ENCODE peak calls at places on chromosomes 7 and 10, in six cellular contexts. Q, C, T, N, H and A are unnamed samples. For H3K36me3, the result is how much of the 10 kb centered on the place peaks cover.

GRCh38 chr7:144565586-144565985 is 162.1 kb upstream of the NOBOX start:
- DNase-seq in C (no peak), T (no peak), H (no peak), Q (no peak), N (no peak), A (no peak)

GRCh38 chr10:55630491-55631056 is 730.5 kb downstream of the ZWINT start:
- DNase-seq in T (no peak), C (no peak), N (no peak), H (no peak), Q (no peak), A (no peak)

GRCh38 chr7:133550811-133551210 is 297.9 kb downstream of the EXOC4 start:
- DNase-seq in H (no peak), N (no peak), Q (no peak), T (no peak), C (no peak), A (no peak)

GRCh38 chr10:8350250-8350967 is 295.9 kb downstream of the GATA3 start:
- DNase-seq in T (no peak), N (no peak), C (no peak), H (no peak), Q (no peak), A (no peak)

GRCh38 chr7:73992104-73992562 is 35.8 kb upstream of the ELN start:
- DNase-seq in N (no peak), H (no peak), Q (no peak), C (no peak), T (peak), A (no peak)

GRCh38 chr10:31723074-31723750 is 205.4 kb downstream of the ARHGAP12 start:
- DNase-seq in Q (no peak), T (no peak), H (no peak), C (no peak), N (no peak), A (no peak)

GRCh38 chr7:121398246-121398645 is 2.1 kb upstream of the FAM3C start:
- DNase-seq in T (peak), Q (no peak), N (no peak), C (no peak), H (no peak), A (no peak)

GRCh38 chr10:86367339-86367951 is 850 bp upstream of the GRID1 start:
- DNase-seq in Q (no peak), N (peak), H (no peak), T (no peak), C (peak), A (no peak)

GRCh38 chr10:56547163-56547562 is 186.1 kb upstream of the ZWINT start:
- DNase-seq in N (no peak), C (no peak), Q (no peak), T (no peak), H (no peak), A (no peak)

GRCh38 chr10:108721874-108722273 is 1201.4 kb downstream of the XPNPEP1 start:
- DNase-seq in H (no peak), C (no peak), N (no peak), Q (no peak), T (no peak), A (no peak)

GRCh38 chr7:21497072-21497471 is 45.8 kb upstream of the DNAH11 start:
- DNase-seq in Q (no peak), N (no peak), C (no peak), T (peak), H (no peak), A (no peak)

GRCh38 chr7:151231080-151231479 is 1.2 kb upstream of the CHPF2 start:
- DNase-seq in Q (no peak), T (no peak), H (no peak), C (no peak), N (no peak), A (no peak)

GRCh38 chr10:52499281-52499680 is 185.2 kb downstream of the DKK1 start:
- DNase-seq in Q (no peak), C (no peak), H (peak), N (no peak), T (no peak), A (no peak)

GRCh38 chr7:136134503-136134902 is 157.3 kb upstream of the MTPN start:
- DNase-seq in N (no peak), T (no peak), Q (no peak), H (no peak), C (no peak), A (no peak)

GRCh38 chr10:34690403-34691049 is 124.6 kb downstream of the PARD3 start:
- DNase-seq in N (no peak), T (no peak), Q (no peak), H (no peak), C (no peak), A (no peak)

GRCh38 chr10:69087600-69088470 is at the start of gene SRGN:
- DNase-seq in T (peak), C (no peak), N (peak), H (peak), Q (peak), A (no peak)

GRCh38 chr10:11354823-11355222 is 256.6 kb downstream of the USP6NL start:
- DNase-seq in N (no peak), H (no peak), C (no peak), Q (no peak), T (no peak), A (no peak)

GRCh38 chr10:62594093-62594520 is 210.4 kb upstream of the ADO start:
- DNase-seq in H (peak), N (peak), C (peak), T (peak), Q (peak), A (peak)

GRCh38 chr10:93417264-93417663 is 64.9 kb downstream of the MYOF start:
- DNase-seq in T (no peak), H (no peak), N (peak), C (peak), Q (no peak), A (no peak)

GRCh38 chr10:49089789-49090595 is 25.3 kb downstream of the VSTM4 start:
- DNase-seq in Q (no peak), H (no peak), N (no peak), C (no peak), T (no peak), A (no peak)

GRCh38 chr10:73809061-73809818 is 2.2 kb downstream of the NDST2 start:
- DNase-seq in H (no peak), Q (no peak), T (no peak), N (no peak), C (no peak), A (no peak)

GRCh38 chr10:73806176-73806950 is 5.0 kb downstream of the NDST2 start:
- DNase-seq in N (no peak), Q (no peak), C (no peak), H (no peak), T (no peak), A (peak)

GRCh38 chr10:73807471-73807870 is 3.9 kb downstream of the NDST2 start:
- DNase-seq in N (no peak), H (no peak), T (no peak), Q (no peak), C (no peak), A (peak)

GRCh38 chr10:73810358-73810734 is 1.1 kb downstream of the NDST2 start:
- DNase-seq in C (no peak), T (no peak), N (no peak), Q (no peak), H (no peak), A (no peak)

GRCh38 chr10:73808021-73808815 is 3.2 kb downstream of the NDST2 start:
- DNase-seq in T (no peak), N (no peak), Q (no peak), C (no peak), H (no peak), A (no peak)
- H3K36me3 ChIP-seq in T (under half), N (half or more), Q (under half), C (under half), H (under half), A (under half)

DNA sequence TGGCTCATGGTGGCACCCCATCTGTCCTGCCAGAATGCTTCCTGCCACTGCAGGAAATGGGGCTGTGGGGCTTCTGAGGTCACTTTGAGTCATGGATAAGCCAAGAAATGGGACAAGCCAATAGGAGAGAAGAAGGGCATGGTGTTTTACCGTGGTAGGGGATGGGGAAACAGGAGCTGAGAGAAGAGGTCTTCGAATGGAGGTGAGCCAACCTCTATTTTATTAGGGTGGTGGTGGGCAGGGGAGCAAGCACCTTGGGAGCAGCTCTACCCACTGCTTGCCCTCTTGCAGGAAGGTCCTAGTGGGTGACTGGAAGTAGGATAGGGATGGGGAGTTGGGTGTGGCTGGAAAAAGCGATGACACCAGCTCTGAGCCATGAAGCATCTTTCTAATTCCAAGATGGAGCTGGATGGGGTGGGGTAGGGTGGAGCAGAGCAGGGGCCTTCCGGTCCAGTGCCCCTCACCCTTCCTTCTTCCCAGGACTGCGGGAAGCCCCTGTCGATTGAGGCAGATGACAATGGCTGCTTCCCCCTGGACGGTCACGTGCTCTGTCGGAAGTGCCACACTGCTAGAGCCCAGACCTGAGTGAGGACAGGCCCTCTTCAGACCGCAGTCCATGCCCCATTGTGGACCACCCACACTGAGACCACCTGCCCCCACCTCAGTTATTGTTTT is 9.1 kb downstream of the ZYX start:
- DNase-seq in N (no peak), T (no peak), Q (no peak), C (no peak), H (no peak), A (no peak)
- TF ChIP-seq POLR2A in N (no peak), T (no peak), Q (no peak), C (no peak), H (no peak), A (no peak)

DNA sequence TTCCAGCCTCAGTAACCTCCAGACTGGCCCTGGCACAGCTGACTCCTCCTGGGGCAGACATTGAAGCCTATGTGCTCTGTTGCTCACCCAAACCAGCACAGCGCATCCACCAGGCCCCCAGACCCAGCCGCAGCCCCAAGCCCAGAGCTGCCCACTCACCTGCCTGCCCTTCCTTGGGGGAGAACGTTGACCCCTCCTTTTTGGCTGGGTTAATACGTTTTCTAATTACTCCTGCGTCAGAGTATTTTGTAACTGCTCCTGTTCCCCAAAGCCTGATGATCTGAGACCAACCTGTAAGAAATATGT is 106.9 kb upstream of the NPS start:
- DNase-seq in T (no peak), H (no peak), Q (no peak), N (no peak), C (no peak), A (no peak)
- H3K36me3 ChIP-seq in T (under half), H (under half), Q (under half), N (under half), C (under half), A (under half)

GRCh38 chr7:105227391-105227790 is 161.3 kb downstream of the SRPK2 start:
- DNase-seq in C (no peak), Q (no peak), H (no peak), N (no peak), T (no peak), A (no peak)
- TF ChIP-seq POLR2A in C (no peak), Q (no peak), H (no peak), N (no peak), T (no peak), A (no peak)

DNA sequence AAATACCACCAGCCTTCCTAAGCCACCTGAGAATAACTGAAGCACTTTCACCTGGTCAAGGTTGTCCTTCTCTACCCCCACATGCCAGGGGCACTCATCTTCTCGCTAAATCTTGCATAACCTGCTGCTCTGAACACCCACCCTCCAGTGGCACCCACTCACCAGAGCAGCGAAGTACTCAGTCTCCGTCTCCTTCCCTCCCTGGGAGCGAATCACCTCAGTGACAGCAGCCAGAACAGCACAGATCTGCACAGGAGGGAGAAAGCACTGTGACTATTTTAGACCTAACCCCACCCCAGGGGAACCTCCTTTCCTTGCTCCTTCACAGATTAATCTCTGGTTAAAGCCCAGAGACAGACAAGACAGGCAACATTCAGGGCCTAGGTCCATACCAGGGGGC is 5.1 kb downstream of the RRP12 start:
- DNase-seq in T (no peak), Q (no peak), H (no peak), C (no peak), N (no peak), A (no peak)
- H3K36me3 ChIP-seq in T (under half), Q (under half), H (under half), C (under half), N (half or more), A (under half)